ENCODE peak calls at places on chromosomes 7 and 10, in four cellular contexts. G, F, Y and R are unnamed samples.

GRCh38 chr10:119447823-119448546 is 94.5 kb downstream of the RGS10 start:
- DNase-seq in Y (no peak), G (no peak), F (no peak), R (no peak)

GRCh38 chr10:98331888-98332287 is 63.9 kb upstream of the LOXL4 start:
- DNase-seq in F (no peak), Y (no peak), G (no peak), R (no peak)

GRCh38 chr7:143492043-143492471 is 14.4 kb downstream of the TAS2R41 start:
- DNase-seq in F (no peak), Y (no peak), G (peak; percentile 70), R (no peak)

GRCh38 chr10:26221571-26221970 is 5.0 kb downstream of the GAD2 start:
- DNase-seq in F (no peak), Y (no peak), G (no peak), R (no peak)

GRCh38 chr10:35912615-35913170 is 270.6 kb upstream of the FZD8 start:
- DNase-seq in Y (no peak), F (no peak), G (no peak), R (no peak)

GRCh38 chr7:4182605-4183300 is 499.3 kb upstream of the FOXK1 start:
- DNase-seq in F (no peak), G (no peak), Y (no peak), R (no peak)

GRCh38 chr7:91767820-91768219 is 112.7 kb downstream of the MTERF1 start:
- DNase-seq in Y (no peak), G (no peak), F (no peak), R (no peak)

GRCh38 chr10:114523876-114524275 is 119.6 kb upstream of the AFAP1L2 start:
- DNase-seq in F (no peak), G (no peak), Y (no peak), R (no peak)

GRCh38 chr10:89649051-89649450 is 4.0 kb upstream of the PANK1 start:
- DNase-seq in F (no peak), Y (no peak), G (no peak), R (no peak)

GRCh38 chr7:43199761-43200160 is 87.3 kb downstream of the HECW1 start:
- DNase-seq in F (no peak), G (no peak), Y (no peak), R (no peak)

GRCh38 chr7:124575181-124575580 is 190.4 kb downstream of the GPR37 start:
- DNase-seq in F (no peak), G (no peak), Y (no peak), R (no peak)

GRCh38 chr7:82859106-82859850 is 303.4 kb downstream of the PCLO start:
- DNase-seq in Y (no peak), G (no peak), F (no peak), R (no peak)

GRCh38 chr7:47796347-47796746 is 151.9 kb downstream of the PKD1L1 start:
- DNase-seq in F (no peak), Y (no peak), G (no peak), R (no peak)

GRCh38 chr7:116601426-116601825 is 70.6 kb upstream of the MET start:
- DNase-seq in Y (no peak), G (no peak), F (no peak), R (no peak)